ENCODE peak calls at places on chromosomes 5 and 9, in four cellular contexts. T is HCEC 1CT, S is NAMALWA, I is KG1. F is an unnamed sample.

GRCh38 chr5:159504857-159505304 is 174.6 kb upstream of the IL12B start:
- DNase-seq in T (peak; percentile 65), S (no peak), I (no peak), F (no peak)

GRCh38 chr5:135693371-135693955 is 114.7 kb upstream of the CXCL14 start:
- DNase-seq in T (no peak), S (no peak), I (no peak), F (no peak)

GRCh38 chr9:116928283-116928682 is 241.2 kb downstream of the TRIM32 start:
- DNase-seq in T (no peak), S (no peak), I (no peak), F (no peak)

GRCh38 chr5:112417931-112418358 is 1.1 kb downstream of the EPB41L4A start:
- DNase-seq in T (no peak), S (no peak), I (no peak), F (no peak)

GRCh38 chr5:80152778-80153177 is 103.1 kb downstream of the SERINC5 start:
- DNase-seq in T (no peak), S (no peak), I (no peak), F (no peak)

GRCh38 chr9:1869843-1870242 is 145.3 kb upstream of the SMARCA2 start:
- DNase-seq in T (no peak), S (peak; percentile 73), I (no peak), F (no peak)

GRCh38 chr9:130689937-130690700 is 3.5 kb upstream of the EXOSC2 start:
- DNase-seq in T (peak; percentile 96), S (peak; percentile 97), I (no peak), F (peak; percentile 69)

GRCh38 chr5:143397302-143398052 is 6.0 kb downstream of the NR3C1 start:
- DNase-seq in T (no peak), S (no peak), I (no peak), F (no peak)

GRCh38 chr9:6413365-6414263 is 615 bp downstream of the UHRF2 start:
- DNase-seq in T (peak; percentile 23), S (peak; percentile 54), I (no peak), F (peak; percentile 4)

GRCh38 chr9:134029248-134030226 is 4.3 kb downstream of the BRD3OS start:
- DNase-seq in T (no peak), S (no peak), I (no peak), F (no peak)